ENCODE peak calls at places on chromosomes 5 and 9, in seven cellular contexts. Z, I, U, N, C, K and T are unnamed samples.
A peak's percentile ranks its signal among the peaks of the same experiment; 100 is the strongest.

GRCh38 chr9:6184749-6185645 is 30.6 kb upstream of the IL33 start:
- DNase-seq in K (no peak), N (no peak), Z (no peak), U (no peak), C (no peak), I (no peak), T (no peak)

GRCh38 chr5:122102825-122103224 is 24.8 kb upstream of the LOX start:
- DNase-seq in I (no peak), K (no peak), N (no peak), C (no peak), U (no peak), Z (no peak), T (no peak)

GRCh38 chr5:37891832-37892231 is 52.0 kb upstream of the GDNF start:
- DNase-seq in U (no peak), C (no peak), I (no peak), Z (no peak), N (no peak), K (no peak), T (no peak)

GRCh38 chr5:132387649-132388117 is 18.2 kb downstream of the SLC22A5 start:
- DNase-seq in I (peak; percentile 95), N (peak; percentile 91), K (no peak), U (no peak), C (peak; percentile 73), Z (peak; percentile 81), T (no peak)

GRCh38 chr9:4097991-4098390 is 201.9 kb downstream of the GLIS3 start:
- DNase-seq in Z (no peak), C (no peak), K (no peak), U (no peak), N (no peak), I (no peak), T (no peak)

GRCh38 chr5:55866934-55867333 is 15.8 kb downstream of the IL31RA start:
- DNase-seq in I (no peak), K (no peak), N (no peak), U (no peak), Z (no peak), C (no peak), T (no peak)

GRCh38 chr5:45098483-45098882 is 289.7 kb downstream of the MRPS30 start:
- DNase-seq in I (no peak), U (no peak), Z (no peak), K (no peak), N (no peak), C (no peak), T (no peak)

GRCh38 chr9:77805810-77806209 is 157.7 kb upstream of the GNA14 start:
- DNase-seq in Z (no peak), C (no peak), I (no peak), U (no peak), K (no peak), N (no peak), T (no peak)

GRCh38 chr5:54234304-54234938 is 76.0 kb downstream of the ARL15 start:
- DNase-seq in U (no peak), I (no peak), Z (no peak), N (no peak), K (peak; percentile 65), C (no peak), T (no peak)

GRCh38 chr5:178203670-178204204 is 596 bp upstream of the HNRNPAB start:
- DNase-seq in K (no peak), C (no peak), Z (no peak), U (no peak), N (no peak), I (peak; percentile 93), T (no peak)

GRCh38 chr5:175778951-175779475 is 92.4 kb upstream of the CPLX2 start:
- DNase-seq in U (no peak), C (no peak), Z (peak; percentile 15), N (no peak), I (no peak), K (peak; percentile 16), T (no peak)

GRCh38 chr5:169861934-169862333 is 118.4 kb downstream of the INSYN2B start:
- DNase-seq in U (no peak), K (no peak), N (no peak), Z (no peak), C (no peak), I (no peak), T (no peak)

GRCh38 chr5:135246923-135247795 is 151.9 kb downstream of the MACROH2A1 start:
- DNase-seq in N (peak; percentile 64), K (no peak), U (peak; percentile 48), I (peak; percentile 86), Z (peak; percentile 79), C (no peak), T (peak; percentile 90)

GRCh38 chr5:152256580-152256979 is 148.5 kb downstream of the NMUR2 start:
- DNase-seq in Z (no peak), U (no peak), C (no peak), K (no peak), I (no peak), N (no peak), T (no peak)

GRCh38 chr9:115766495-115766894 is 387.1 kb upstream of the PAPPA start:
- DNase-seq in N (no peak), C (no peak), I (no peak), Z (no peak), K (no peak), U (no peak), T (no peak)

GRCh38 chr9:89795555-89796195 is 190.9 kb downstream of the GADD45G start:
- DNase-seq in N (no peak), C (no peak), K (no peak), U (no peak), I (no peak), Z (no peak), T (no peak)

GRCh38 chr5:98570661-98571181 is 202.7 kb upstream of the RGMB start:
- DNase-seq in Z (no peak), N (no peak), K (no peak), U (no peak), I (no peak), C (no peak), T (no peak)

GRCh38 chr5:6578676-6579343 is 54.0 kb downstream of the NSUN2 start:
- DNase-seq in K (no peak), Z (no peak), N (no peak), U (no peak), C (no peak), I (peak; percentile 47), T (peak; percentile 70)

GRCh38 chr9:127494304-127494702 is 43.0 kb downstream of the LRSAM1 start:
- DNase-seq in N (no peak), I (no peak), C (no peak), K (no peak), U (no peak), Z (no peak), T (no peak)

GRCh38 chr5:163306421-163306820 is 131.0 kb upstream of the CCNG1 start:
- DNase-seq in N (no peak), K (peak; percentile 62), Z (peak; percentile 6), C (no peak), I (no peak), U (no peak), T (no peak)

GRCh38 chr9:30075451-30076199 is 2308.8 kb upstream of the ACO1 start:
- DNase-seq in K (no peak), U (no peak), Z (peak; percentile 55), I (no peak), C (no peak), N (no peak), T (no peak)

DNA sequence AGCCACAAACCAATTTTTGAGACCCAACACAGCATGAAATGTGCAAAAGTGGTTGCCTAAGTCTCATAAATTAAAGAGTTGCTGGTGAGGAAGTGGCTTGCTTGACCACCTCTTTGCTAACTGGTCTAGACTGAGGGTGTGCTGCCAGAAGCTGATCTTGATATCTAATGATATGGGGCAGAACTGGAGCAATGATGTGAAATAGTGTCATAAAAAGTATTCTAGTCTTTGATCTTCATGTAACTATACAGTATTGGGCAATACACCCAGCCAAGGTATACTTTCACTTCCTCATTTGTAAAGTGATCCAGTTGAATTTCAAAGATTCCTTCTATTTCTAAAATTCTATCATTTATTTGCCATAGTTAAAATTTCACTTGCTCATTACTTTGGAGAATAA is 5.9 kb upstream of the YTHDC2 start:
- DNase-seq in K (no peak), Z (no peak), I (no peak), C (no peak), U (no peak), N (no peak), T (no peak)
- H3K4me1 ChIP-seq in K (no peaks in the 10 kb centered on the region), Z (no peaks in the 10 kb centered on the region), I (no peaks in the 10 kb centered on the region), C (no peaks in the 10 kb centered on the region), U (no peaks in the 10 kb centered on the region), N (no peaks in the 10 kb centered on the region), T (no peaks in the 10 kb centered on the region)

GRCh38 chr5:133899506-133899905 is 68.9 kb downstream of the C5orf15 start:
- DNase-seq in C (no peak), K (no peak), Z (no peak), I (no peak), U (no peak), N (no peak), T (no peak)

GRCh38 chr5:133896873-133897272 is 71.6 kb downstream of the C5orf15 start:
- DNase-seq in I (no peak), C (no peak), Z (no peak), U (peak; percentile 42), N (no peak), K (no peak), T (no peak)

GRCh38 chr5:133897431-133897830 is 71.0 kb downstream of the C5orf15 start:
- DNase-seq in I (no peak), U (peak; percentile 33), K (no peak), Z (no peak), C (no peak), N (no peak), T (no peak)

GRCh38 chr5:133902521-133903118 is 65.8 kb downstream of the C5orf15 start:
- DNase-seq in U (no peak), Z (no peak), N (no peak), C (no peak), I (no peak), K (no peak), T (no peak)

DNA sequence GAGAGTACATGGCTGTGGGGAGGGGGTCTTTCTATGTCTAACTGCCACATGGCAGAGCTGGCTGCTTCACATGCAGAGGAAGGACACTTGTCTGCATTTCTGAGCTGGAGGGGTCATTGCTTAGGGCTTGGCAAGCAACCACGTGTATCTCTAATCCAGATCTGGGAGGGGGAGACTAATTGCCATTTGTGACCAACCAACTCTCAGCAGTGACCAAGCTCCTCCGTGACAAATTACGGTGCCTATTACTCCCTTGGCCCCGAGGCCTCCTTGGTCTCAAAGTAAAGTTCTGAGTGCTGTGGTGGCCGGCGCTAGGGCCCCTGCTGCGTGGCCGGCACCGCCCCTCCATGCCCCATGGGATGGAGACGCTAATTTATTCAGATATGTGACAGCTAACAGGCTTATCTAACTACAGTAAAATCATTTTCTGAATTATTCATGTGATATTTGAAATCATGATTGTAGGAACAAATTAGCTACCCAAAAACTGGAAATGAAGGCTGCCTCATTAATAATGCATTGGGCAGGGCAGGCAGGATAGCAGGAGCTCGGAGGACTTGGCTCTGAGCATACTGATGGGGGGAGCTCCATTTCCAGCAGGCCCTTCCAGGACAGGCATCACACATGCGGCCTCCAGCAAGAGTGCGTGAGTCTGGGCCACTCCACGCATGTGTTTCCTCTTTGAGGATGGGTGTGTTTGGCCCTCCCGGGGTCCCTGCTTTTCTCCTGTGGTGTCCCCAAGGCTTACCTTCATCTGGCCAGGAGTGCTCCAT is 67.7 kb downstream of the C5orf15 start:
- DNase-seq in C (no peak), U (no peak), K (no peak), I (no peak), N (no peak), Z (no peak), T (no peak)
- H3K27ac ChIP-seq in C (no peak overlapping the region), U (no peak overlapping the region), K (no peak overlapping the region), I (no peak overlapping the region), N (no peak overlapping the region), Z (no peak overlapping the region), T (no peak overlapping the region)

GRCh38 chr5:181053760-181054122 is 13.7 kb downstream of the BTNL9 start:
- DNase-seq in N (no peak), C (no peak), I (peak; percentile 2), U (no peak), Z (no peak), K (peak; percentile 58), T (peak; percentile 64)
- TF ChIP-seq POLR2AphosphoS5 in N (no peak), C (no peak), I (no peak), U (peak; percentile 68), Z (no peak), K (no peak), T (no peak)

GRCh38 chr5:137273511-137273910 is 225.6 kb downstream of the SPOCK1 start:
- DNase-seq in I (no peak), C (no peak), Z (no peak), U (no peak), K (no peak), N (no peak), T (no peak)
- H3K4me1 ChIP-seq in I (peaks cover 5% of the 10 kb centered on the region), C (no peaks in the 10 kb centered on the region), Z (no peaks in the 10 kb centered on the region), U (no peaks in the 10 kb centered on the region), K (no peaks in the 10 kb centered on the region), N (no peaks in the 10 kb centered on the region), T (peaks cover 7% of the 10 kb centered on the region)